ENCODE peak calls at places on chromosome 20, in six cellular contexts. Q, Z, J, D, S and T are unnamed samples.

GRCh38 chr20:37285664-37286374 is 3.6 kb upstream of the MANBAL start:
- DNase-seq in Q (no peak), Z (no peak), J (no peak), D (peak; percentile 87), S (no peak), T (no peak)

GRCh38 chr20:56506103-56506502 is 18.4 kb upstream of the FAM209A start:
- DNase-seq in Q (no peak), Z (no peak), J (no peak), D (no peak), S (no peak), T (no peak)

GRCh38 chr20:33664085-33664761 is 2.1 kb downstream of the C20orf144 start:
- DNase-seq in Q (no peak), Z (peak; percentile 69), J (peak; percentile 21), D (no peak), S (no peak), T (no peak)

GRCh38 chr20:59749293-59749680 is 144.9 kb downstream of the PHACTR3 start:
- DNase-seq in Q (no peak), Z (no peak), J (no peak), D (no peak), S (no peak), T (no peak)

GRCh38 chr20:12058201-12058600 is 140.5 kb downstream of the BTBD3 start:
- DNase-seq in Q (no peak), Z (no peak), J (no peak), D (no peak), S (no peak), T (no peak)

GRCh38 chr20:22442318-22442717 is 142.1 kb downstream of the FOXA2 start:
- DNase-seq in Q (no peak), Z (no peak), J (no peak), D (no peak), S (no peak), T (no peak)

GRCh38 chr20:21511485-21511849 is 2.4 kb downstream of the NKX2-2 start:
- DNase-seq in Q (no peak), Z (peak; percentile 32), J (no peak), D (no peak), S (no peak), T (no peak)

GRCh38 chr20:63703976-63704748 is 3.6 kb downstream of the ARFRP1 start:
- DNase-seq in Q (no peak), Z (no peak), J (peak; percentile 3), D (no peak), S (no peak), T (no peak)

GRCh38 chr20:57095426-57095825 is 171.0 kb downstream of the BMP7 start:
- DNase-seq in Q (no peak), Z (no peak), J (no peak), D (no peak), S (no peak), T (no peak)

GRCh38 chr20:34636648-34637047 is 40.2 kb downstream of the PIGU start:
- DNase-seq in Q (no peak), Z (no peak), J (no peak), D (no peak), S (no peak), T (peak; percentile 47)

GRCh38 chr20:47355489-47356219 is 845 bp downstream of the ZMYND8 start:
- DNase-seq in Q (no peak), Z (no peak), J (no peak), D (no peak), S (no peak), T (no peak)

GRCh38 chr20:58610811-58611210 is 40.3 kb upstream of the STX16 start:
- DNase-seq in Q (no peak), Z (no peak), J (no peak), D (no peak), S (no peak), T (no peak)

GRCh38 chr20:63782521-63782971 is 43.0 kb downstream of the SLC2A4RG start:
- DNase-seq in Q (no peak), Z (no peak), J (no peak), D (no peak), S (no peak), T (no peak)

GRCh38 chr20:63172726-63173125 is 43.2 kb downstream of the YTHDF1 start:
- DNase-seq in Q (no peak), Z (no peak), J (peak; percentile 79), D (peak; percentile 52), S (peak; percentile 82), T (no peak)

GRCh38 chr20:24995741-24996448 is 3.3 kb upstream of the APMAP start:
- DNase-seq in Q (no peak), Z (no peak), J (no peak), D (no peak), S (peak; percentile 31), T (no peak)

GRCh38 chr20:62052336-62052841 is 13.3 kb downstream of the TAF4 start:
- DNase-seq in Q (no peak), Z (no peak), J (peak; percentile 39), D (no peak), S (no peak), T (no peak)

GRCh38 chr20:62590301-62591121 is 51.8 kb upstream of the SLCO4A1 start:
- DNase-seq in Q (no peak), Z (no peak), J (no peak), D (no peak), S (no peak), T (no peak)

GRCh38 chr20:35648836-35649235 is 15.9 kb downstream of the CPNE1 start:
- DNase-seq in Q (no peak), Z (no peak), J (no peak), D (no peak), S (no peak), T (no peak)

GRCh38 chr20:3753098-3753497 is 14.5 kb downstream of the ADISSP start:
- DNase-seq in Q (no peak), Z (peak; percentile 82), J (peak; percentile 50), D (peak; percentile 71), S (peak; percentile 84), T (peak; percentile 64)

GRCh38 chr20:62887860-62888239 is 26.2 kb upstream of the TCFL5 start:
- DNase-seq in Q (no peak), Z (peak; percentile 26), J (no peak), D (no peak), S (no peak), T (no peak)

GRCh38 chr20:31860431-31861345 is 9.6 kb downstream of the DUSP15 start:
- DNase-seq in Q (no peak), Z (no peak), J (peak; percentile 37), D (no peak), S (peak; percentile 71), T (no peak)

GRCh38 chr20:53678315-53678989 is 84.8 kb upstream of the ZNF217 start:
- DNase-seq in Q (no peak), Z (no peak), J (no peak), D (no peak), S (no peak), T (no peak)

GRCh38 chr20:60254901-60255411 is 296.7 kb downstream of the CDH26 start:
- DNase-seq in Q (no peak), Z (peak; percentile 70), J (no peak), D (no peak), S (no peak), T (no peak)

GRCh38 chr20:33851842-33852466 is 40.8 kb downstream of the CHMP4B start:
- DNase-seq in Q (no peak), Z (no peak), J (no peak), D (no peak), S (no peak), T (no peak)

GRCh38 chr20:62835931-62836861 is 19.3 kb downstream of the COL9A3 start:
- DNase-seq in Q (no peak), Z (peak; percentile 20), J (no peak), D (no peak), S (no peak), T (no peak)

GRCh38 chr20:61666471-61666832 is 399.2 kb downstream of the TAF4 start:
- DNase-seq in Q (no peak), Z (no peak), J (no peak), D (no peak), S (no peak), T (no peak)

GRCh38 chr20:21808139-21808538 is 102.7 kb downstream of the PAX1 start:
- DNase-seq in Q (no peak), Z (no peak), J (no peak), D (no peak), S (no peak), T (no peak)

GRCh38 chr20:9179193-9179802 is 110.4 kb downstream of the PLCB4 start:
- DNase-seq in Q (no peak), Z (no peak), J (no peak), D (no peak), S (no peak), T (no peak)
- TF ChIP-seq GABPA in Q (no peak), Z (no peak), J (no peak), D (no peak), S (no peak), T (no peak)

DNA sequence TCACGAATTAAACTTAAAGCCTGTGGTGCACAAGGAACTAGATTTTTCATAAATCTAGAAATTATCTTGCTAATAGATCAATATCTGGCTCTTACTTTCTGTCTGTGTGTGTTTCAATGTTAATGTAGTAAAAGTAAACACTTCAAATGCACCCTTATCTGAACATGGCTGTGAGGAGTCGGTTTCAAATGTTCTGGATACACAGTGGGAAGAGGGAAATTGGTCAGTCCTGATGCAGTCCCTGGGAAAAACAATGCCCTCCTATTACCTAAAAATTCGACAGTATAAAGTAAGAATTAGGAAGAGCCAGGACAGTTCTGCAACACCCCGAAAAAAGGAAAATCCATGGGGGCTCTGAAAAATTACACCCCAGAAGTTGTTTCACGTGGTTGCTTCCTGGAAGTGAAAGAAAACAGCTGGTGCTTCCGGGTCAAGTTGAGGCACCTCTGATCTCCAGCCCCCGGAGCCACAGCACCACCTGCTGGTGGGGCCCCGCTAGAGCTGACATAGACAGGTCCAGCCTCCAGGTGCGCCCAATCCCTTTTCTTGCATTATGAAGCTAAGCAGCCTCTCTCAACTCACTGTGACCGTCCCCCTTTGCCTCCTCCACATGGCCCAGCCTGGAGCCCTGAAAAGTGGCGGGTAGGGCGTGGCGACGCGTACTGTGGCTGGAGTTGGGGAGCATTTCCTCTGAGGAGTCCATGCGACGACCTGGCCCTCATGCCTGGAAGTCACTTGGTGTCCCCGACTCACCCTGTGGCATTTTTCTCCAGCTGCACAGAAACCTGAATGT is 8.3 kb downstream of the SEMG2 start:
- DNase-seq in Q (no peak), Z (peak; percentile 12), J (peak; percentile 65), D (peak; percentile 26), S (peak; percentile 96), T (peak; percentile 72)
- TF ChIP-seq GABPA in Q (peak; percentile 79), Z (peak; percentile 54), J (peak; percentile 78), D (peak; percentile 87), S (no peak), T (peak; percentile 88)

DNA sequence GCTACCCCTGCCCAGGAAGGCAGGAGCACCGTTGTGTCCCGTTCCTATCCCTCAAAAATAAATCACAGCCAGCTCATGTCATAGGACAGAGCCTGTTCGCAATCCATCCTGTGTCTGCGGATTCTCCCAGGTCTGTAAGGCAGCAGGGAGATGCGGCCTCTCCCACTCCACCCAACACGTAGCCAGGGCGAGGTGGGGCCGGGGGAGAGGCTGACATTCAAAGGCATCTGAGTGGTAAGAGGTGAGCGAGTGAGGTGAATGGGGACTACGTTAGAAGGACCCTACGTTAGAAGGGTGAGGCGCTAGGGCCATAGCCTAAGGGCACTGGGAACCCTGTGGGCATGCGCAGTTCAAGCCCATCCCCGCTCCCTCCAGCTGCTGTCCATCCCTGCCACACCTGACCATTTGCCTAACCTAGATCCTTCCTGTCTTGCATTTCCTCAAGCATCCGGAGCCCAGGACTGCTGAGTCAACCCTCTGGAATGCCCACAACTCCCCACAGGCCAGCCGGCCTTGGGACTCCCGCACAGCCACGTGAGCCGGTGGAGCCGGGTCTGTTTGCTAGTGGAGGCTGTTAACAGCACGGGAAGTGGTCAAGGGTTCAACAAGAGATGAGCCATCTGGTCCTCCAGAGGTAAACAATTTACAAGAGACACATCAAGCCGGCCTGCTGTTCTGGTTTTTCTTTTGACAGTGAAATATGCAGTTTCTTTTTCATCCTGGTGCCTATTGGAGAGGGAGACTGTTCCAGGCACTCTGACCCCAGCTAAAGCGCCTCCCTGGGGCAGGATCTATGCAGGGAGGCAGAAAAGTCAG is 45.9 kb downstream of the RIPOR3 start:
- DNase-seq in Q (no peak), Z (no peak), J (no peak), D (peak; percentile 100), S (peak; percentile 77), T (no peak)
- TF ChIP-seq GABPA in Q (no peak), Z (peak; percentile 46), J (no peak), D (peak; percentile 83), S (no peak), T (no peak)

GRCh38 chr20:16583444-16583843 is 10.2 kb upstream of the KIF16B start:
- DNase-seq in Q (no peak), Z (no peak), J (no peak), D (no peak), S (no peak), T (no peak)
- TF ChIP-seq GABPA in Q (no peak), Z (no peak), J (no peak), D (no peak), S (no peak), T (no peak)